ENCODE peak calls at places on chromosome X, in five cellular contexts. R is activated CD4-positive, alpha-beta T cell treated with anti-CD3 and anti-CD28 coated beads for 36 hours; S is right lobe of liver; P is effector CD4-positive, alpha-beta T cell; C is C1 segment of cervical spinal cord. G is an unnamed sample.

GRCh38 chrX:16963216-16963615 is 16.8 kb downstream of the REPS2 start:
- DNase-seq in R (no peak), S (no peak), P (no peak), C (no peak), G (no peak)

GRCh38 chrX:129600981-129601424 is 53.8 kb downstream of the APLN start:
- DNase-seq in R (peak), S (no peak), P (no peak), C (peak), G (no peak)

GRCh38 chrX:140710710-140711109 is 1.2 kb downstream of the LINC00632 start:
- DNase-seq in R (no peak), S (no peak), P (no peak), C (peak), G (no peak)

GRCh38 chrX:4674028-4674782 is 960.8 kb upstream of the PRKX start:
- DNase-seq in R (no peak), S (no peak), P (no peak), C (no peak), G (no peak)

GRCh38 chrX:17521871-17522693 is 147.1 kb downstream of the NHS start:
- DNase-seq in R (peak), S (no peak), P (no peak), C (no peak), G (no peak)

GRCh38 chrX:113947548-113947947 is 636.3 kb upstream of the HTR2C start:
- DNase-seq in R (no peak), S (no peak), P (no peak), C (no peak), G (no peak)

GRCh38 chrX:18415386-18415785 is 10.0 kb upstream of the CDKL5 start:
- DNase-seq in R (no peak), S (no peak), P (no peak), C (no peak), G (no peak)

GRCh38 chrX:107823456-107823855 is 2.2 kb upstream of the MID2 start:
- DNase-seq in R (no peak), S (no peak), P (no peak), C (no peak), G (no peak)

GRCh38 chrX:18964026-18964425 is 19.9 kb downstream of the PHKA2 start:
- DNase-seq in R (no peak), S (no peak), P (no peak), C (no peak), G (no peak)

GRCh38 chrX:45840411-45840950 is 639.8 kb upstream of the DIPK2B start:
- DNase-seq in R (no peak), S (no peak), P (no peak), C (no peak), G (no peak)

GRCh38 chrX:115362334-115363095 is 73.0 kb downstream of the LUZP4 start:
- DNase-seq in R (peak), S (no peak), P (no peak), C (no peak), G (no peak)

GRCh38 chrX:122113376-122113775 is 1066.0 kb downstream of the GLUD2 start:
- DNase-seq in R (no peak), S (no peak), P (no peak), C (no peak), G (no peak)

GRCh38 chrX:39133971-39134370 is 332.7 kb downstream of the MID1IP1 start:
- DNase-seq in R (peak), S (no peak), P (no peak), C (no peak), G (no peak)

GRCh38 chrX:111823068-111823467 is 52.9 kb upstream of the TRPC5OS start:
- DNase-seq in R (peak), S (no peak), P (no peak), C (no peak), G (no peak)